ENCODE peak calls at places on chromosome 5, in ten cellular contexts. One of them, this sample, is unnamed.

GRCh38 chr5:62037972-62038371 is 268.0 kb upstream of the KIF2A start:
- DNase-seq in WTC11: no peak
- DNase-seq in cardiac fibroblast: no peak
- DNase-seq in smooth muscle cell of the brain vasculature: no peak
- DNase-seq in psoas muscle: no peak
- DNase-seq in astrocyte: no peak
- DNase-seq in AML-193: no peak
- DNase-seq in stimulated activated CD4-positive, alpha-beta T cell treated with anti-CD3 and anti-CD28 coated beads, Interleukin-1b, Interleukin-23, amount 100 ng/mL, for 24 hours: no peak
- DNase-seq in aorta: no peak
- DNase-seq in activated CD4-positive, alpha-beta T cell treated with anti-CD3 and anti-CD28 coated beads, Interleukin-2, amount 50 U/mL, for 24 hours: no peak
- DNase-seq in this sample: no peak

GRCh38 chr5:96219580-96220281 is 213.3 kb downstream of the PCSK1 start:
- DNase-seq in psoas muscle: no peak
- DNase-seq in stimulated activated CD4-positive, alpha-beta T cell treated with anti-CD3 and anti-CD28 coated beads, Interleukin-1b, Interleukin-23, amount 100 ng/mL, for 24 hours: no peak
- DNase-seq in WTC11: no peak
- DNase-seq in smooth muscle cell of the brain vasculature: no peak
- DNase-seq in aorta: no peak
- DNase-seq in cardiac fibroblast: peak
- DNase-seq in astrocyte: peak
- DNase-seq in AML-193: no peak
- DNase-seq in activated CD4-positive, alpha-beta T cell treated with anti-CD3 and anti-CD28 coated beads, Interleukin-2, amount 50 U/mL, for 24 hours: no peak
- DNase-seq in this sample: no peak

GRCh38 chr5:164370841-164371240 is 865.4 kb downstream of the MAT2B start:
- DNase-seq in smooth muscle cell of the brain vasculature: no peak
- DNase-seq in aorta: no peak
- DNase-seq in WTC11: no peak
- DNase-seq in stimulated activated CD4-positive, alpha-beta T cell treated with anti-CD3 and anti-CD28 coated beads, Interleukin-1b, Interleukin-23, amount 100 ng/mL, for 24 hours: no peak
- DNase-seq in AML-193: no peak
- DNase-seq in psoas muscle: no peak
- DNase-seq in cardiac fibroblast: no peak
- DNase-seq in astrocyte: no peak
- DNase-seq in activated CD4-positive, alpha-beta T cell treated with anti-CD3 and anti-CD28 coated beads, Interleukin-2, amount 50 U/mL, for 24 hours: no peak
- DNase-seq in this sample: no peak

GRCh38 chr5:100800552-100800951 is 102.5 kb downstream of the ST8SIA4 start:
- DNase-seq in stimulated activated CD4-positive, alpha-beta T cell treated with anti-CD3 and anti-CD28 coated beads, Interleukin-1b, Interleukin-23, amount 100 ng/mL, for 24 hours: no peak
- DNase-seq in psoas muscle: no peak
- DNase-seq in activated CD4-positive, alpha-beta T cell treated with anti-CD3 and anti-CD28 coated beads, Interleukin-2, amount 50 U/mL, for 24 hours: no peak
- DNase-seq in astrocyte: peak
- DNase-seq in smooth muscle cell of the brain vasculature: no peak
- DNase-seq in cardiac fibroblast: no peak
- DNase-seq in aorta: no peak
- DNase-seq in AML-193: no peak
- DNase-seq in WTC11: no peak
- DNase-seq in this sample: no peak

GRCh38 chr5:150069619-150070276 is 16.6 kb downstream of the CSF1R start:
- DNase-seq in AML-193: no peak
- DNase-seq in aorta: no peak
- DNase-seq in stimulated activated CD4-positive, alpha-beta T cell treated with anti-CD3 and anti-CD28 coated beads, Interleukin-1b, Interleukin-23, amount 100 ng/mL, for 24 hours: no peak
- DNase-seq in psoas muscle: no peak
- DNase-seq in cardiac fibroblast: no peak
- DNase-seq in activated CD4-positive, alpha-beta T cell treated with anti-CD3 and anti-CD28 coated beads, Interleukin-2, amount 50 U/mL, for 24 hours: no peak
- DNase-seq in astrocyte: no peak
- DNase-seq in WTC11: no peak
- DNase-seq in smooth muscle cell of the brain vasculature: no peak
- DNase-seq in this sample: no peak

GRCh38 chr5:128318691-128319090 is 219.4 kb downstream of the FBN2 start:
- DNase-seq in WTC11: no peak
- DNase-seq in cardiac fibroblast: no peak
- DNase-seq in psoas muscle: no peak
- DNase-seq in smooth muscle cell of the brain vasculature: no peak
- DNase-seq in stimulated activated CD4-positive, alpha-beta T cell treated with anti-CD3 and anti-CD28 coated beads, Interleukin-1b, Interleukin-23, amount 100 ng/mL, for 24 hours: no peak
- DNase-seq in astrocyte: no peak
- DNase-seq in AML-193: no peak
- DNase-seq in aorta: no peak
- DNase-seq in activated CD4-positive, alpha-beta T cell treated with anti-CD3 and anti-CD28 coated beads, Interleukin-2, amount 50 U/mL, for 24 hours: no peak
- DNase-seq in this sample: no peak

GRCh38 chr5:124702442-124703024 is 43.9 kb downstream of the ZNF608 start:
- DNase-seq in activated CD4-positive, alpha-beta T cell treated with anti-CD3 and anti-CD28 coated beads, Interleukin-2, amount 50 U/mL, for 24 hours: no peak
- DNase-seq in cardiac fibroblast: no peak
- DNase-seq in astrocyte: no peak
- DNase-seq in psoas muscle: no peak
- DNase-seq in aorta: no peak
- DNase-seq in WTC11: no peak
- DNase-seq in smooth muscle cell of the brain vasculature: no peak
- DNase-seq in AML-193: no peak
- DNase-seq in stimulated activated CD4-positive, alpha-beta T cell treated with anti-CD3 and anti-CD28 coated beads, Interleukin-1b, Interleukin-23, amount 100 ng/mL, for 24 hours: no peak
- DNase-seq in this sample: no peak

GRCh38 chr5:171681667-171682066 is 104.0 kb upstream of the SMIM23 start:
- DNase-seq in WTC11: no peak
- DNase-seq in smooth muscle cell of the brain vasculature: no peak
- DNase-seq in AML-193: peak
- DNase-seq in psoas muscle: no peak
- DNase-seq in stimulated activated CD4-positive, alpha-beta T cell treated with anti-CD3 and anti-CD28 coated beads, Interleukin-1b, Interleukin-23, amount 100 ng/mL, for 24 hours: no peak
- DNase-seq in aorta: no peak
- DNase-seq in cardiac fibroblast: no peak
- DNase-seq in activated CD4-positive, alpha-beta T cell treated with anti-CD3 and anti-CD28 coated beads, Interleukin-2, amount 50 U/mL, for 24 hours: no peak
- DNase-seq in astrocyte: peak
- DNase-seq in this sample: no peak

GRCh38 chr5:25009063-25009462 is 364.3 kb upstream of the CDH10 start:
- DNase-seq in cardiac fibroblast: no peak
- DNase-seq in activated CD4-positive, alpha-beta T cell treated with anti-CD3 and anti-CD28 coated beads, Interleukin-2, amount 50 U/mL, for 24 hours: no peak
- DNase-seq in astrocyte: peak
- DNase-seq in stimulated activated CD4-positive, alpha-beta T cell treated with anti-CD3 and anti-CD28 coated beads, Interleukin-1b, Interleukin-23, amount 100 ng/mL, for 24 hours: no peak
- DNase-seq in AML-193: no peak
- DNase-seq in WTC11: no peak
- DNase-seq in aorta: no peak
- DNase-seq in psoas muscle: no peak
- DNase-seq in smooth muscle cell of the brain vasculature: no peak
- DNase-seq in this sample: no peak

GRCh38 chr5:74141053-74141452 is 499.5 kb downstream of the ENC1 start:
- DNase-seq in activated CD4-positive, alpha-beta T cell treated with anti-CD3 and anti-CD28 coated beads, Interleukin-2, amount 50 U/mL, for 24 hours: no peak
- DNase-seq in AML-193: no peak
- DNase-seq in WTC11: no peak
- DNase-seq in aorta: no peak
- DNase-seq in stimulated activated CD4-positive, alpha-beta T cell treated with anti-CD3 and anti-CD28 coated beads, Interleukin-1b, Interleukin-23, amount 100 ng/mL, for 24 hours: no peak
- DNase-seq in cardiac fibroblast: peak
- DNase-seq in astrocyte: peak
- DNase-seq in smooth muscle cell of the brain vasculature: no peak
- DNase-seq in psoas muscle: no peak
- DNase-seq in this sample: no peak

GRCh38 chr5:155434681-155435080 is 421.1 kb downstream of the KIF4B start:
- DNase-seq in cardiac fibroblast: no peak
- DNase-seq in WTC11: no peak
- DNase-seq in psoas muscle: no peak
- DNase-seq in smooth muscle cell of the brain vasculature: no peak
- DNase-seq in astrocyte: no peak
- DNase-seq in AML-193: no peak
- DNase-seq in aorta: no peak
- DNase-seq in stimulated activated CD4-positive, alpha-beta T cell treated with anti-CD3 and anti-CD28 coated beads, Interleukin-1b, Interleukin-23, amount 100 ng/mL, for 24 hours: no peak
- DNase-seq in activated CD4-positive, alpha-beta T cell treated with anti-CD3 and anti-CD28 coated beads, Interleukin-2, amount 50 U/mL, for 24 hours: no peak
- DNase-seq in this sample: no peak

GRCh38 chr5:115594343-115595047 is 7.8 kb downstream of the TICAM2 start:
- DNase-seq in activated CD4-positive, alpha-beta T cell treated with anti-CD3 and anti-CD28 coated beads, Interleukin-2, amount 50 U/mL, for 24 hours: no peak
- DNase-seq in stimulated activated CD4-positive, alpha-beta T cell treated with anti-CD3 and anti-CD28 coated beads, Interleukin-1b, Interleukin-23, amount 100 ng/mL, for 24 hours: no peak
- DNase-seq in smooth muscle cell of the brain vasculature: no peak
- DNase-seq in AML-193: no peak
- DNase-seq in cardiac fibroblast: peak
- DNase-seq in aorta: no peak
- DNase-seq in astrocyte: no peak
- DNase-seq in WTC11: no peak
- DNase-seq in psoas muscle: no peak
- DNase-seq in this sample: no peak

GRCh38 chr5:8340261-8340660 is 471.3 kb downstream of the MTRR start:
- DNase-seq in smooth muscle cell of the brain vasculature: no peak
- DNase-seq in WTC11: no peak
- DNase-seq in aorta: no peak
- DNase-seq in AML-193: no peak
- DNase-seq in stimulated activated CD4-positive, alpha-beta T cell treated with anti-CD3 and anti-CD28 coated beads, Interleukin-1b, Interleukin-23, amount 100 ng/mL, for 24 hours: no peak
- DNase-seq in activated CD4-positive, alpha-beta T cell treated with anti-CD3 and anti-CD28 coated beads, Interleukin-2, amount 50 U/mL, for 24 hours: no peak
- DNase-seq in psoas muscle: no peak
- DNase-seq in cardiac fibroblast: peak
- DNase-seq in astrocyte: no peak
- DNase-seq in this sample: no peak

GRCh38 chr5:127186657-127187056 is 103.9 kb upstream of the MEGF10 start:
- DNase-seq in aorta: no peak
- DNase-seq in cardiac fibroblast: no peak
- DNase-seq in smooth muscle cell of the brain vasculature: no peak
- DNase-seq in stimulated activated CD4-positive, alpha-beta T cell treated with anti-CD3 and anti-CD28 coated beads, Interleukin-1b, Interleukin-23, amount 100 ng/mL, for 24 hours: no peak
- DNase-seq in AML-193: no peak
- DNase-seq in astrocyte: no peak
- DNase-seq in WTC11: no peak
- DNase-seq in activated CD4-positive, alpha-beta T cell treated with anti-CD3 and anti-CD28 coated beads, Interleukin-2, amount 50 U/mL, for 24 hours: no peak
- DNase-seq in psoas muscle: no peak
- DNase-seq in this sample: no peak

GRCh38 chr5:149886697-149887470 is 57.7 kb downstream of the PDE6A start:
- DNase-seq in WTC11: no peak
- DNase-seq in AML-193: no peak
- DNase-seq in activated CD4-positive, alpha-beta T cell treated with anti-CD3 and anti-CD28 coated beads, Interleukin-2, amount 50 U/mL, for 24 hours: no peak
- DNase-seq in cardiac fibroblast: peak
- DNase-seq in stimulated activated CD4-positive, alpha-beta T cell treated with anti-CD3 and anti-CD28 coated beads, Interleukin-1b, Interleukin-23, amount 100 ng/mL, for 24 hours: no peak
- DNase-seq in astrocyte: peak
- DNase-seq in smooth muscle cell of the brain vasculature: no peak
- DNase-seq in psoas muscle: no peak
- DNase-seq in aorta: no peak
- DNase-seq in this sample: no peak

GRCh38 chr5:41416336-41416735 is 94.1 kb downstream of the PLCXD3 start:
- DNase-seq in aorta: no peak
- DNase-seq in activated CD4-positive, alpha-beta T cell treated with anti-CD3 and anti-CD28 coated beads, Interleukin-2, amount 50 U/mL, for 24 hours: no peak
- DNase-seq in psoas muscle: no peak
- DNase-seq in astrocyte: no peak
- DNase-seq in WTC11: no peak
- DNase-seq in smooth muscle cell of the brain vasculature: no peak
- DNase-seq in AML-193: no peak
- DNase-seq in stimulated activated CD4-positive, alpha-beta T cell treated with anti-CD3 and anti-CD28 coated beads, Interleukin-1b, Interleukin-23, amount 100 ng/mL, for 24 hours: no peak
- DNase-seq in cardiac fibroblast: no peak
- DNase-seq in this sample: no peak

GRCh38 chr5:81852277-81853004 is 101.5 kb upstream of the SSBP2 start:
- DNase-seq in psoas muscle: peak
- DNase-seq in aorta: peak
- DNase-seq in AML-193: no peak
- DNase-seq in stimulated activated CD4-positive, alpha-beta T cell treated with anti-CD3 and anti-CD28 coated beads, Interleukin-1b, Interleukin-23, amount 100 ng/mL, for 24 hours: peak
- DNase-seq in activated CD4-positive, alpha-beta T cell treated with anti-CD3 and anti-CD28 coated beads, Interleukin-2, amount 50 U/mL, for 24 hours: no peak
- DNase-seq in smooth muscle cell of the brain vasculature: peak
- DNase-seq in WTC11: peak
- DNase-seq in astrocyte: peak
- DNase-seq in cardiac fibroblast: peak
- DNase-seq in this sample: no peak

GRCh38 chr5:33807771-33808170 is 84.0 kb downstream of the ADAMTS12 start:
- DNase-seq in activated CD4-positive, alpha-beta T cell treated with anti-CD3 and anti-CD28 coated beads, Interleukin-2, amount 50 U/mL, for 24 hours: no peak
- DNase-seq in aorta: no peak
- DNase-seq in psoas muscle: no peak
- DNase-seq in smooth muscle cell of the brain vasculature: no peak
- DNase-seq in WTC11: no peak
- DNase-seq in stimulated activated CD4-positive, alpha-beta T cell treated with anti-CD3 and anti-CD28 coated beads, Interleukin-1b, Interleukin-23, amount 100 ng/mL, for 24 hours: no peak
- DNase-seq in cardiac fibroblast: no peak
- DNase-seq in AML-193: no peak
- DNase-seq in astrocyte: peak
- DNase-seq in this sample: no peak